ENCODE peak calls at places on chromosomes 11 and 22, in ten cellular contexts. X is 8988T, L is iris pigment epithelial cell, H is colonic mucosa, Q is GM23248, O is prostate gland, Y is left cardiac atrium, P is NCI-H748 treated with DMSO at 0.1 percent for 48 hours, Z is HTR-8/SVneo, B is fibroblast of the aortic adventitia. U is an unnamed sample.

GRCh38 chr11:93480756-93481155 is 62.4 kb downstream of the SMCO4 start:
- DNase-seq in L (no peak), Q (no peak), P (no peak), O (no peak), Y (no peak), Z (no peak), H (no peak), B (no peak), X (no peak), U (no peak)

GRCh38 chr11:28514391-28514790 is 406.2 kb downstream of the METTL15 start:
- DNase-seq in P (no peak), H (no peak), Z (no peak), O (no peak), L (peak), B (no peak), Y (no peak), Q (peak), X (no peak), U (no peak)

GRCh38 chr11:108206969-108207682 is 15.3 kb downstream of the NPAT start:
- DNase-seq in B (no peak), Y (no peak), X (no peak), P (no peak), Z (no peak), H (no peak), L (no peak), O (no peak), Q (no peak), U (no peak)

GRCh38 chr11:95156916-95157568 is 67.4 kb downstream of the ENDOD1 start:
- DNase-seq in Y (peak), B (peak), O (no peak), X (no peak), Z (no peak), P (no peak), L (no peak), Q (peak), H (no peak), U (peak)

GRCh38 chr11:67482275-67482735 is 521 bp upstream of the AIP start:
- DNase-seq in L (no peak), P (no peak), X (no peak), Y (no peak), B (no peak), O (no peak), Q (no peak), Z (no peak), H (peak), U (no peak)

GRCh38 chr11:85752890-85753581 is 57.9 kb downstream of the SYTL2 start:
- DNase-seq in L (no peak), Y (peak), P (no peak), X (no peak), H (peak), Z (no peak), B (no peak), Q (no peak), O (no peak), U (peak)

GRCh38 chr11:118224512-118225180 is at the start of gene JAML:
- DNase-seq in P (no peak), X (no peak), O (no peak), L (no peak), B (no peak), Y (no peak), Z (no peak), H (no peak), Q (no peak), U (no peak)

GRCh38 chr11:65298655-65299179 is 15.9 kb upstream of the CDC42EP2 start:
- DNase-seq in Z (no peak), P (no peak), O (no peak), Y (peak), H (no peak), B (peak), Q (peak), X (no peak), L (no peak), U (peak)

GRCh38 chr11:105000167-105000566 is 22.8 kb downstream of the CASP5 start:
- DNase-seq in Z (peak), X (no peak), P (no peak), B (no peak), Y (no peak), O (no peak), Q (peak), L (peak), H (no peak), U (no peak)

GRCh38 chr11:104892723-104893511 is 5.3 kb downstream of the CASP12 start:
- DNase-seq in B (peak), Y (no peak), P (no peak), H (no peak), X (no peak), Z (peak), O (no peak), L (peak), Q (no peak), U (no peak)

GRCh38 chr11:6233984-6234313 is 487 bp downstream of the FHIP1B start:
- DNase-seq in P (peak), H (no peak), X (no peak), Z (no peak), O (no peak), Q (peak), B (no peak), L (no peak), Y (no peak), U (no peak)

GRCh38 chr11:19670030-19670761 is 42.4 kb upstream of the NAV2 start:
- DNase-seq in H (peak), Z (no peak), B (peak), X (no peak), Y (no peak), O (no peak), Q (peak), L (no peak), P (no peak), U (no peak)

GRCh38 chr22:49604732-49605302 is 222.9 kb downstream of the BRD1 start:
- DNase-seq in Q (no peak), X (no peak), O (no peak), L (no peak), B (no peak), P (no peak), H (no peak), Z (no peak), Y (no peak), U (no peak)

GRCh38 chr22:49046546-49047305 is 780.9 kb downstream of the BRD1 start:
- DNase-seq in X (no peak), H (peak), O (no peak), Z (no peak), Q (no peak), L (no peak), Y (peak), B (no peak), P (peak), U (no peak)

GRCh38 chr22:29625090-29625825 is 21.8 kb downstream of the NF2 start:
- DNase-seq in P (no peak), Y (peak), Z (peak), X (no peak), O (peak), Q (peak), L (peak), B (no peak), H (peak), U (peak)

GRCh38 chr22:50403701-50404101 is 60.6 kb downstream of the PPP6R2 start:
- DNase-seq in B (no peak), X (no peak), Z (no peak), O (no peak), H (peak), L (no peak), Y (peak), P (no peak), Q (no peak), U (peak)

GRCh38 chr22:35301370-35301874 is 1.7 kb downstream of the TOM1 start:
- DNase-seq in Z (peak), B (peak), X (no peak), H (no peak), Q (peak), O (no peak), P (no peak), L (peak), Y (peak), U (peak)

GRCh38 chr11:1437500-1437899 is 47.8 kb downstream of the BRSK2 start:
- DNase-seq in Q (peak), P (no peak), H (no peak), O (no peak), X (peak), L (peak), Z (peak), B (peak), Y (peak), U (peak)

GRCh38 chr22:45491841-45492240 is 10.8 kb upstream of the FBLN1 start:
- DNase-seq in Q (no peak), O (no peak), B (no peak), L (no peak), H (no peak), X (no peak), P (no peak), Y (no peak), Z (no peak), U (no peak)

U was measured in mucosa of gallbladder.